ENCODE peak calls at places on chromosomes 5 and 9, in eight cellular contexts. F, O, E, Y, C, I, J and W are unnamed samples. For H3K9me3, the result is how much of the 10 kb centered on the place peaks cover.

GRCh38 chr5:17203329-17204132 is 13.9 kb upstream of the BASP1 start:
- DNase-seq in O (no peak), F (no peak), I (peak), J (no peak), C (no peak), Y (no peak), E (peak), W (no peak)

GRCh38 chr9:107137495-107138202 is 145.4 kb upstream of the RAD23B start:
- DNase-seq in O (no peak), Y (no peak), J (no peak), I (peak), E (peak), C (no peak), F (no peak), W (no peak)

GRCh38 chr5:17151686-17152085 is 65.7 kb upstream of the BASP1 start:
- DNase-seq in C (no peak), O (no peak), I (peak), J (no peak), Y (no peak), F (no peak), E (no peak), W (no peak)

GRCh38 chr5:177547736-177548135 is 6.6 kb downstream of the FAM193B start:
- DNase-seq in I (no peak), E (no peak), J (no peak), F (no peak), Y (no peak), O (no peak), C (no peak), W (no peak)

GRCh38 chr9:37342895-37343294 is 79.6 kb upstream of the GRHPR start:
- DNase-seq in C (no peak), I (no peak), J (no peak), Y (no peak), F (no peak), O (no peak), E (no peak), W (no peak)

GRCh38 chr9:130663258-130664171 is 879 bp upstream of the PRDM12 start:
- DNase-seq in E (peak), C (no peak), I (no peak), J (no peak), O (no peak), F (no peak), Y (no peak), W (no peak)

GRCh38 chr5:108028411-108028810 is 353.5 kb downstream of the FBXL17 start:
- DNase-seq in F (no peak), O (no peak), C (no peak), J (no peak), Y (no peak), E (no peak), I (peak), W (no peak)

GRCh38 chr5:94433393-94434149 is 184.8 kb downstream of the KIAA0825 start:
- DNase-seq in F (no peak), J (no peak), I (peak), C (no peak), Y (no peak), O (peak), E (no peak), W (no peak)

GRCh38 chr5:134046330-134046729 is 41.6 kb upstream of the VDAC1 start:
- DNase-seq in O (no peak), J (no peak), E (no peak), I (no peak), F (no peak), C (no peak), Y (no peak), W (no peak)

GRCh38 chr5:83306572-83307241 is 164.8 kb upstream of the VCAN start:
- DNase-seq in F (peak), Y (peak), O (peak), J (peak), C (no peak), I (peak), E (no peak), W (no peak)

GRCh38 chr5:59133801-59134261 is 551.0 kb downstream of the RAB3C start:
- DNase-seq in F (no peak), J (no peak), O (no peak), I (peak), E (peak), C (no peak), Y (no peak), W (no peak)

GRCh38 chr5:161233553-161233952 is 313.0 kb downstream of the GABRB2 start:
- DNase-seq in E (no peak), F (no peak), J (no peak), Y (no peak), O (no peak), I (no peak), C (no peak), W (no peak)

GRCh38 chr5:66206465-66206864 is 62.4 kb downstream of the SREK1 start:
- DNase-seq in J (no peak), C (no peak), F (no peak), I (no peak), E (no peak), O (no peak), Y (no peak), W (no peak)

GRCh38 chr9:137717776-137718327 is 99.0 kb downstream of the EHMT1 start:
- DNase-seq in I (no peak), E (no peak), J (no peak), Y (no peak), C (no peak), O (no peak), F (no peak), W (no peak)

GRCh38 chr5:180830253-180831138 is 27.9 kb upstream of the MGAT1 start:
- DNase-seq in Y (peak), I (peak), E (peak), O (peak), J (peak), C (peak), F (peak), W (peak)

GRCh38 chr9:135397142-135397541 is 82.4 kb upstream of the PPP1R26 start:
- DNase-seq in O (no peak), Y (no peak), C (no peak), J (no peak), I (no peak), E (no peak), F (no peak), W (no peak)

GRCh38 chr9:114742947-114743346 is 61.0 kb upstream of the TEX48 start:
- DNase-seq in E (no peak), I (no peak), O (no peak), Y (no peak), J (no peak), F (no peak), C (no peak), W (no peak)

GRCh38 chr5:115320515-115320914 is 24.1 kb upstream of the CCDC112 start:
- DNase-seq in J (no peak), Y (no peak), C (no peak), F (no peak), E (no peak), O (no peak), I (no peak), W (no peak)

GRCh38 chr5:109403469-109403868 is 6.3 kb downstream of the PJA2 start:
- DNase-seq in C (no peak), O (no peak), E (no peak), I (no peak), Y (no peak), J (no peak), F (no peak), W (no peak)

GRCh38 chr9:95770653-95771131 is 104.8 kb upstream of the ERCC6L2 start:
- DNase-seq in F (no peak), C (no peak), E (no peak), Y (no peak), J (no peak), O (no peak), I (no peak), W (no peak)

GRCh38 chr5:136089804-136090203 is 42.8 kb upstream of the SMAD5 start:
- DNase-seq in F (no peak), O (no peak), I (no peak), C (no peak), J (no peak), E (no peak), Y (no peak), W (no peak)

GRCh38 chr5:76689321-76690026 is 26.5 kb upstream of the F2R start:
- DNase-seq in Y (no peak), O (no peak), E (no peak), J (no peak), C (no peak), F (no peak), I (peak), W (no peak)

GRCh38 chr9:88433583-88434240 is 45.5 kb downstream of the SPIN1 start:
- DNase-seq in C (no peak), F (no peak), I (peak), E (no peak), Y (no peak), J (no peak), O (no peak), W (no peak)

GRCh38 chr5:138177936-138178515 is 404 bp downstream of the BRD8 start:
- DNase-seq in O (no peak), Y (no peak), I (peak), F (no peak), J (peak), E (peak), C (no peak), W (no peak)

GRCh38 chr5:179127136-179128040 is 67.2 kb downstream of the ZNF354C start:
- DNase-seq in J (no peak), I (no peak), E (no peak), C (peak), O (peak), F (no peak), Y (no peak), W (no peak)
- H3K9me3 ChIP-seq in J (under half), I (under half), E (under half), C (under half), O (under half), F (under half), Y (under half), W (under half)

DNA sequence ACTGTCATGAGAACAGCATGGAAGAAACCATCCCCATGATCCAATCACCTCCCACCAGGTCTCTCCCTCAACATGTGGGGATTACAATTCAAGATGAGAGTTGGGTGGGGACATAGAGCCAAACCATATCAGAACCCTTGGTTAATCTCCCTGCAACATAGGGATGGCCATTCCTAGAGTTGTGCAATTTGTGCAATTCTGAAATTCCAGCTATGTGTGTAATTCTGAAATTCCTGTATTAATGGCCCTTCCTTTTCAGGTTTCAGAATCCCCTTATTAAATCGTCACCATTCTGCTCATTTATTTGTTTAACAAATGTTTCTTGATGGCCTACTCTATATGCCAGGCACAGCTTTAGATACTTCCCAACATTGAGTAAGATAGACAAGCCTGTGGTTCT is 282.6 kb downstream of the SMARCA2 start:
- DNase-seq in O (no peak), C (no peak), Y (no peak), E (no peak), J (no peak), F (no peak), I (no peak), W (no peak)
- H3K9me3 ChIP-seq in O (under half), C (under half), Y (under half), E (under half), J (under half), F (under half), I (under half), W (under half)

DNA sequence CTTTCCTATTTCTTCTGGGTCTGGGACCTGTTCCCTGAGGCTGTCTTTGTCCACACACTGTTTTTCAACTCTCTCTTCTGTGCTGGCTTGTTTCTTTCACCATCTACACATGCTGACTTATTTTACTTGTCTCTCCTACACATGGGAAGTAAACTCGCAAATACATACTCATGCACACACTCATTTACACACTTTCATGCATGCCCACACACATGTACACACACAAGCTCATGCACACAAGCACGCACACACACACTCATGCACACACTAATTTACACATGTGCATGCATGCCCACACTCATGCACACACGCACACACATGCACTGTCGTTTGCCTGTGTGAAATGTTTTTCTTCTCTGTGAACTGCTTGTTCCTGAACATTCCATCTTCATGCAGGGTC is 169.0 kb downstream of the IRX2 start:
- DNase-seq in O (no peak), J (no peak), C (no peak), I (no peak), E (no peak), F (no peak), Y (no peak), W (no peak)
- H3K9me3 ChIP-seq in O (under half), J (under half), C (under half), I (under half), E (under half), F (under half), Y (under half), W (under half)

GRCh38 chr5:38299585-38299984 is 41.2 kb downstream of the EGFLAM start:
- DNase-seq in O (no peak), I (no peak), Y (no peak), J (no peak), C (no peak), E (no peak), F (no peak), W (no peak)

GRCh38 chr5:38307845-38308244 is 49.5 kb downstream of the EGFLAM start:
- DNase-seq in C (no peak), J (no peak), I (no peak), F (no peak), E (no peak), O (no peak), Y (no peak), W (no peak)

GRCh38 chr5:38305148-38305547 is 46.8 kb downstream of the EGFLAM start:
- DNase-seq in C (no peak), E (no peak), Y (no peak), F (no peak), O (no peak), I (no peak), J (no peak), W (no peak)
- H3K9me3 ChIP-seq in C (under half), E (under half), Y (under half), F (under half), O (under half), I (under half), J (half or more), W (under half)

GRCh38 chr5:141272906-141273305 is 27.7 kb downstream of the PCDHB15 start:
- DNase-seq in E (no peak), I (no peak), O (no peak), J (no peak), C (no peak), Y (no peak), F (no peak), W (no peak)
- H3K9me3 ChIP-seq in E (half or more), I (under half), O (under half), J (half or more), C (half or more), Y (half or more), F (under half), W (half or more)